ENCODE peak calls at places on chromosome 2, in eight cellular contexts. C is putamen; L is central memory CD4-positive, alpha-beta T cell; T is NCI-H2029; B is Peyer's patch; I is bronchial epithelial cell; X is frontal cortex; V is NCI-H1105 treated with DMSO at 0.1 percent for 48 hours. A is an unnamed sample.

GRCh38 chr2:161384864-161385263 is 31.2 kb upstream of the TBR1 start:
- DNase-seq in C (no peak), L (peak; percentile 21), T (no peak), B (no peak), I (no peak), X (no peak), V (peak; percentile 42), A (no peak)

GRCh38 chr2:43051316-43051715 is 175.1 kb downstream of the ZFP36L2 start:
- DNase-seq in C (no peak), L (no peak), T (no peak), B (peak; percentile 81), I (peak; percentile 95), X (no peak), V (no peak), A (no peak)

GRCh38 chr2:97067279-97068004 is 27.2 kb downstream of the FAHD2B start:
- DNase-seq in C (no peak), L (no peak), T (no peak), B (no peak), I (no peak), X (no peak), V (no peak), A (no peak)

GRCh38 chr2:240479111-240479501 is 43.6 kb downstream of the GPC1 start:
- DNase-seq in C (no peak), L (no peak), T (no peak), B (no peak), I (no peak), X (no peak), V (no peak), A (no peak)

GRCh38 chr2:74556159-74556558 is 1.6 kb downstream of the DOK1 start:
- DNase-seq in C (no peak), L (no peak), T (no peak), B (no peak), I (no peak), X (no peak), V (no peak), A (no peak)

GRCh38 chr2:189149981-189150380 is 29.6 kb downstream of the COL5A2 start:
- DNase-seq in C (no peak), L (no peak), T (peak; percentile 14), B (no peak), I (peak; percentile 74), X (no peak), V (peak; percentile 10), A (no peak)

GRCh38 chr2:172986040-172986439 is 89.6 kb upstream of the MAP3K20 start:
- DNase-seq in C (no peak), L (no peak), T (no peak), B (no peak), I (peak; percentile 57), X (no peak), V (no peak), A (no peak)

GRCh38 chr2:20602803-20603202 is 48.1 kb downstream of the HS1BP3 start:
- DNase-seq in C (no peak), L (no peak), T (no peak), B (no peak), I (no peak), X (no peak), V (no peak), A (no peak)

GRCh38 chr2:75476778-75477177 is 84.0 kb downstream of the EVA1A start:
- DNase-seq in C (no peak), L (no peak), T (no peak), B (no peak), I (peak; percentile 65), X (no peak), V (no peak), A (no peak)

GRCh38 chr2:239400000-239400831 is 604 bp downstream of the HDAC4 start:
- DNase-seq in C (no peak), L (peak; percentile 14), T (no peak), B (peak; percentile 54), I (no peak), X (no peak), V (no peak), A (peak; percentile 54)

GRCh38 chr2:226023383-226023782 is 623.9 kb downstream of the NYAP2 start:
- DNase-seq in C (no peak), L (no peak), T (no peak), B (no peak), I (no peak), X (no peak), V (no peak), A (no peak)

GRCh38 chr2:168566974-168567650 is 111.0 kb downstream of the CERS6 start:
- DNase-seq in C (no peak), L (no peak), T (no peak), B (no peak), I (no peak), X (no peak), V (no peak), A (no peak)

GRCh38 chr2:26768759-26769500 is 4.8 kb downstream of the SLC35F6 start:
- DNase-seq in C (no peak), L (no peak), T (no peak), B (peak; percentile 85), I (peak; percentile 69), X (peak; percentile 54), V (no peak), A (peak; percentile 57)

GRCh38 chr2:217743980-217744761 is 258.6 kb downstream of the TNS1 start:
- DNase-seq in C (peak; percentile 49), L (no peak), T (no peak), B (no peak), I (no peak), X (no peak), V (no peak), A (peak; percentile 30)

GRCh38 chr2:45330617-45331016 is 280.4 kb downstream of the SRBD1 start:
- DNase-seq in C (no peak), L (no peak), T (peak; percentile 53), B (no peak), I (peak; percentile 82), X (no peak), V (no peak), A (no peak)

GRCh38 chr2:20185176-20186022 is 39.5 kb downstream of the SDC1 start:
- DNase-seq in C (no peak), L (no peak), T (no peak), B (no peak), I (peak; percentile 73), X (no peak), V (no peak), A (no peak)

GRCh38 chr2:174337337-174338154 is 2.8 kb downstream of the SP9 start:
- DNase-seq in C (no peak), L (peak; percentile 43), T (peak; percentile 19), B (no peak), I (no peak), X (no peak), V (peak; percentile 51), A (no peak)

GRCh38 chr2:29495536-29495935 is 380.3 kb downstream of the CLIP4 start:
- DNase-seq in C (no peak), L (no peak), T (no peak), B (no peak), I (peak; percentile 10), X (no peak), V (no peak), A (no peak)

GRCh38 chr2:170714156-170715061 is 728 bp upstream of the SP5 start:
- DNase-seq in C (no peak), L (no peak), T (no peak), B (peak; percentile 58), I (no peak), X (peak; percentile 44), V (no peak), A (peak; percentile 80)

GRCh38 chr2:48145845-48146452 is 239.7 kb upstream of the FBXO11 start:
- DNase-seq in C (no peak), L (no peak), T (no peak), B (no peak), I (no peak), X (no peak), V (no peak), A (no peak)

GRCh38 chr2:100757621-100758394 is 62.1 kb upstream of the NPAS2 start:
- DNase-seq in C (no peak), L (no peak), T (no peak), B (no peak), I (peak; percentile 87), X (no peak), V (no peak), A (no peak)

GRCh38 chr2:4549811-4550210 is 846.4 kb downstream of the DCDC2C start:
- DNase-seq in C (no peak), L (no peak), T (no peak), B (no peak), I (no peak), X (no peak), V (no peak), A (no peak)

GRCh38 chr2:159615936-159616733 is at the start of gene BAZ2B:
- DNase-seq in C (peak; percentile 85), L (peak; percentile 2), T (peak; percentile 44), B (peak; percentile 71), I (peak; percentile 85), X (peak; percentile 56), V (peak; percentile 56), A (no peak)

GRCh38 chr2:186841940-186842339 is 7.0 kb downstream of the ZSWIM2 start:
- DNase-seq in C (no peak), L (no peak), T (no peak), B (no peak), I (no peak), X (no peak), V (no peak), A (no peak)

GRCh38 chr2:44055229-44055628 is 59.4 kb upstream of the LRPPRC start:
- DNase-seq in C (no peak), L (no peak), T (no peak), B (no peak), I (no peak), X (no peak), V (no peak), A (no peak)

GRCh38 chr2:187174582-187174981 is 273.5 kb downstream of the CALCRL start:
- DNase-seq in C (no peak), L (no peak), T (no peak), B (no peak), I (no peak), X (no peak), V (no peak), A (no peak)

GRCh38 chr2:45845058-45845457 is 193.6 kb downstream of the PRKCE start:
- DNase-seq in C (no peak), L (no peak), T (no peak), B (no peak), I (no peak), X (no peak), V (no peak), A (no peak)

GRCh38 chr2:128738446-128739110 is 419.9 kb upstream of the HS6ST1 start:
- DNase-seq in C (no peak), L (no peak), T (no peak), B (no peak), I (no peak), X (no peak), V (no peak), A (no peak)

GRCh38 chr2:172402184-172402583 is 25.2 kb upstream of the ITGA6 start:
- DNase-seq in C (no peak), L (no peak), T (no peak), B (no peak), I (no peak), X (no peak), V (no peak), A (no peak)

GRCh38 chr2:61688369-61689334 is 150.5 kb upstream of the XPO1 start:
- DNase-seq in C (no peak), L (no peak), T (no peak), B (no peak), I (no peak), X (no peak), V (no peak), A (no peak)

GRCh38 chr2:118417417-118418125 is 329.3 kb downstream of the INSIG2 start:
- DNase-seq in C (no peak), L (no peak), T (no peak), B (no peak), I (peak; percentile 71), X (no peak), V (no peak), A (no peak)

GRCh38 chr2:85523906-85524566 is 14.9 kb upstream of the MAT2A start:
- DNase-seq in C (no peak), L (no peak), T (no peak), B (no peak), I (no peak), X (no peak), V (no peak), A (no peak)

GRCh38 chr2:12883911-12884310 is 167.2 kb downstream of the TRIB2 start:
- DNase-seq in C (no peak), L (no peak), T (no peak), B (no peak), I (no peak), X (no peak), V (no peak), A (no peak)

GRCh38 chr2:27427863-27428212 is 593 bp upstream of the NRBP1 start:
- DNase-seq in C (no peak), L (no peak), T (no peak), B (no peak), I (no peak), X (no peak), V (no peak), A (no peak)

A was measured in left lobe of liver.